ENCODE peak calls at places on chromosomes 4 and X, in four cellular contexts. K is cardiac muscle cell, H is A549, Q is cardiac fibroblast. L is an unnamed sample.

GRCh38 chr4:6472387-6473263 is at the start of gene PPP2R2C:
- DNase-seq in Q (no peak), K (peak; percentile 41), H (peak; percentile 32), L (no peak)

GRCh38 chr4:26144526-26145167 is 176.2 kb upstream of the RBPJ start:
- DNase-seq in H (no peak), K (no peak), Q (no peak), L (no peak)

GRCh38 chrX:13029831-13030771 is 14.3 kb downstream of the FAM9C start:
- DNase-seq in H (no peak), Q (peak; percentile 15), K (no peak), L (no peak)

GRCh38 chrX:152897216-152898144 is at the start of gene ZNF185:
- DNase-seq in K (peak; percentile 74), Q (peak; percentile 38), H (peak; percentile 34), L (no peak)

GRCh38 chrX:155768036-155768769 is 112.9 kb upstream of the VAMP7 start:
- DNase-seq in Q (peak; percentile 9), H (peak; percentile 4), K (no peak), L (no peak)

GRCh38 chr4:176782191-176782590 is 10.5 kb downstream of the VEGFC start:
- DNase-seq in K (no peak), H (no peak), Q (no peak), L (no peak)

GRCh38 chrX:136710324-136710951 is 62.5 kb downstream of the CD40LG start:
- DNase-seq in Q (peak; percentile 17), K (no peak), H (no peak), L (no peak)

GRCh38 chr4:53734584-53735363 is 143.5 kb upstream of the LNX1 start:
- DNase-seq in H (no peak), K (no peak), Q (peak; percentile 39), L (peak; percentile 25)

GRCh38 chr4:139718358-139718757 is 52.7 kb downstream of the MGST2 start:
- DNase-seq in K (no peak), Q (no peak), H (no peak), L (no peak)

GRCh38 chrX:114611018-114611619 is 27.2 kb downstream of the HTR2C start:
- DNase-seq in H (peak; percentile 9), K (peak; percentile 76), Q (peak; percentile 57), L (no peak)

GRCh38 chr4:36432556-36432955 is 151.1 kb downstream of the DTHD1 start:
- DNase-seq in H (no peak), K (no peak), Q (no peak), L (no peak)

GRCh38 chr4:823761-824460 is 2.0 kb downstream of the CPLX1 start:
- DNase-seq in K (no peak), H (no peak), Q (no peak), L (no peak)

GRCh38 chr4:132114885-132115284 is 1034.2 kb upstream of the PCDH10 start:
- DNase-seq in K (no peak), Q (no peak), H (no peak), L (no peak)

GRCh38 chr4:41080964-41081363 is 133.4 kb downstream of the APBB2 start:
- DNase-seq in H (no peak), Q (no peak), K (no peak), L (no peak)

GRCh38 chr4:170109586-170110289 is 20.0 kb upstream of the AADAT start:
- DNase-seq in Q (peak; percentile 4), K (no peak), H (no peak), L (peak; percentile 41)

GRCh38 chrX:133698298-133698697 is 283.0 kb upstream of the GPC4 start:
- DNase-seq in H (no peak), Q (peak; percentile 28), K (peak; percentile 19), L (no peak)

GRCh38 chrX:1108451-1109445 is 103.7 kb downstream of the CRLF2 start:
- DNase-seq in Q (no peak), H (no peak), K (peak; percentile 17), L (no peak)

GRCh38 chrX:54024350-54024749 is 19.9 kb downstream of the PHF8 start:
- DNase-seq in Q (no peak), H (no peak), K (no peak), L (no peak)

GRCh38 chrX:54029543-54030143 is 14.6 kb downstream of the PHF8 start:
- DNase-seq in K (no peak), Q (no peak), H (no peak), L (no peak)

DNA sequence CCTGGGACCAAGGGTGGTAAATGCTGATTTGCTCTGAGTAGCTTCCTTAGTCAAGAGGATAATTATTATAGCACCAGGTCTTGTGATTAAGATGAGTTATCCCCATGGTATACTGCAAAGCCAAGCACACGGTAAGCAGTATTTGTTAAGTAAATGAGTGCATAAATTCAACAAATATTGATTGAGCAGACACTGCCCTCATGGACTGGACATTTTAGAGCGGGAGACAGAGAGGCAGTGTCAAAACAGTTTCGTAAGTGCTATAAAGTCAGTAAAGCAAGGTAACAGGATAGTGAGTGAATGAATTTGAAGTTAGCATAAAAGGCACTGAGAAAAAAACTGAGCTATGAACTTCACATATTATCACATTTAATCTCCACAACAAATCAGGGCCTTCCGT is 13.9 kb downstream of the PHF8 start:
- DNase-seq in K (no peak), Q (no peak), H (no peak), L (no peak)
- TF ChIP-seq CTCF in K (no peak), Q (no peak), H (no peak), L (no peak)

DNA sequence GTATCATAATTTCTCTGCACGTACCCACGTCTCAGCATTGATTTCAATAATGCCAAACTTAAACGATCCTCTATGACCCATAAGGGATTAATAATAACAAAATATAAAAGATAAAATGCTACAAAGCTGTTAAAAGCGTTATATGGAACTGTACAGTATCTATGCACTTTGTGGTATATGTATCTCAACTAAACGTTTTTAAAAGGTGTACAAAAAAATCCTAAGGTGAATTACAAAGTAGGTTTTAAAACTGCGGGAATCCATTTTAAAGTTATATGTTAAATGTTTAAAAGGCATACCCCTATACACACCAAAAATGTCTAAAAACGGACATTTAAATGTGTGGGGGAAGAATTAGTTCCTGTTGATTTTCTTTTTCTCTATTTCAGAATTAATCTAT is 860 bp downstream of the ZNF182 start:
- DNase-seq in H (no peak), Q (no peak), K (no peak), L (no peak)
- H3K4me3 ChIP-seq in H (peak overlapping the region; percentile 62), Q (peak overlapping the region; percentile 63), K (peak overlapping the region; percentile 68), L (peak overlapping the region; percentile 67)

GRCh38 chrX:104013606-104014005 is at the start of gene H2BW1:
- DNase-seq in H (no peak), Q (no peak), K (no peak), L (no peak)

GRCh38 chrX:104013158-104013557 is 350 bp downstream of the H2BW1 start:
- DNase-seq in K (no peak), Q (no peak), H (no peak), L (no peak)

DNA sequence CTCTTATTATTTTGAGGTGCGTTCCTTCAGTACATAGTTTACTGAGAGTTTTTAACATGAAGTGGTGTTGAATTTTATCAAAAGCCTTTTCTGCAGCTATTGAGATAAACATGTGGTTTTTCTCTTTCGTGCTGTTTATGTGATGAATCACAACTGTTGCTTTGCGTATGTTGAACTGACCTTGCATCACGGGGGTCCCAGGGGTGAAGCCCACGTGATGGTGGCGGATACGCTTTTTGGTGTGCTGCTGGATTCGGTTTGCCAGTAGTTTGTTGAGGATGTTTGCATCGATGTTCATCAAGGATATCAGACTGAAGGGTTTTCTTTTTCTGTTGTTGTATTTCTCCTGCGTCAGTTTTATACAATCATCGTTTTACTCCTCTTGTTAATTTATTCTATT is 4.6 kb upstream of the H2BW1 start:
- DNase-seq in K (no peak), Q (peak; percentile 34), H (no peak), L (no peak)
- TF ChIP-seq CTCF in K (no peak), Q (no peak), H (no peak), L (no peak)

DNA sequence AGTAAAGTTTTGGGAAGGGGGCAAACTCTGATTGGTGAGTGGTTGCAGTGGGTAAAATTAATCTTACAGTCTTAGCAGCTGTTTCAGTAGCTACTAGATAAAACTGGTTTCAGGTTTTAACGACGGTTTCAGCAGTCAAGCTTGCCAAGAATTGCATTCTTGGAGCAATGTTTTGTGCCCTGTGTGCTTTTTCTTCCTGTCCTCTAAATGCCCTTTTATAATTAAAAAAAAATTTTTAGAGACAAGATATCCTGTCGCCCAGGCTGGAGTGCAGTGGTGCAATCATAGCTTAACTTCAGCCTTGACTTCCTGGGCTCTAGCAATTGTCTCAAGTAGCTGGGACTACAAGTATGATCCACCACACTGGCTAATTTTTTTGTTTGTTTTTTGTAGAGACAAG is 6.3 kb upstream of the PPEF2 start:
- DNase-seq in H (no peak), Q (peak; percentile 65), K (no peak), L (no peak)
- H3K4me3 ChIP-seq in H (no peak overlapping the region), Q (no peak overlapping the region), K (no peak overlapping the region), L (no peak overlapping the region)